ENCODE peak calls at places on chromosomes 6 and 20, in five cellular contexts. O is epithelial cell of esophagus, R is heart left ventricle, P is astrocyte of the spinal cord, H is GM12878. G is an unnamed sample.

GRCh38 chr6:50724381-50725124 is 11.2 kb downstream of the TFAP2D start:
- DNase-seq in R (no peak), O (no peak), H (no peak), P (no peak), G (no peak)

GRCh38 chr20:2451939-2452732 is 18.5 kb downstream of the SNRPB start:
- DNase-seq in P (peak), O (peak), R (peak), H (no peak), G (no peak)

GRCh38 chr6:38143191-38144154 is 323.9 kb downstream of the ZFAND3 start:
- DNase-seq in P (no peak), O (no peak), H (no peak), R (no peak), G (no peak)

GRCh38 chr6:9921366-9921765 is 493.5 kb downstream of the TFAP2A start:
- DNase-seq in O (peak), H (no peak), P (no peak), R (no peak), G (no peak)

GRCh38 chr6:84645563-84646266 is 118.7 kb downstream of the TBX18 start:
- DNase-seq in H (no peak), P (peak), R (no peak), O (peak), G (no peak)

GRCh38 chr6:89706121-89706520 is 67.6 kb upstream of the LYRM2 start:
- DNase-seq in O (no peak), P (no peak), H (no peak), R (no peak), G (no peak)

GRCh38 chr6:78347191-78347916 is 520.0 kb upstream of the IRAK1BP1 start:
- DNase-seq in H (no peak), R (no peak), O (no peak), P (no peak), G (no peak)

GRCh38 chr6:157246048-157246630 is 77.2 kb downstream of the TMEM242 start:
- DNase-seq in R (no peak), H (no peak), P (no peak), O (no peak), G (no peak)

GRCh38 chr6:33297956-33298772 is 578 bp downstream of the RGL2 start:
- DNase-seq in R (peak), P (peak), O (peak), H (no peak), G (peak)

GRCh38 chr6:140858381-140858971 is 1274.2 kb upstream of the GJE1 start:
- DNase-seq in R (no peak), O (peak), P (no peak), H (no peak), G (no peak)

GRCh38 chr6:21831531-21832291 is 238.2 kb downstream of the SOX4 start:
- DNase-seq in P (peak), H (no peak), O (peak), R (no peak), G (no peak)

GRCh38 chr6:27757307-27757706 is 154.9 kb downstream of the OR2B2 start:
- DNase-seq in P (no peak), R (no peak), O (peak), H (no peak), G (peak)

GRCh38 chr6:17276766-17277165 is 4.4 kb upstream of the RBM24 start:
- DNase-seq in O (no peak), P (peak), R (peak), H (no peak), G (no peak)

GRCh38 chr6:132063738-132064137 is 112.6 kb upstream of the CCN2 start:
- DNase-seq in O (peak), R (no peak), P (peak), H (no peak), G (no peak)

GRCh38 chr6:138297761-138298298 is 79.5 kb upstream of the PBOV1 start:
- DNase-seq in H (no peak), R (no peak), P (peak), O (peak), G (no peak)

GRCh38 chr20:60046436-60046835 is 88.2 kb downstream of the CDH26 start:
- DNase-seq in R (no peak), P (no peak), H (no peak), O (no peak), G (no peak)

GRCh38 chr20:63372971-63373885 is 12.1 kb upstream of the CHRNA4 start:
- DNase-seq in R (no peak), H (no peak), P (no peak), O (no peak), G (no peak)

GRCh38 chr6:125931733-125932450 is 24.7 kb upstream of the HINT3 start:
- DNase-seq in R (no peak), O (no peak), P (no peak), H (peak), G (peak)

GRCh38 chr6:135006386-135006914 is 48.2 kb downstream of the HBS1L start:
- DNase-seq in P (no peak), R (no peak), H (no peak), O (peak), G (no peak)

GRCh38 chr6:13486679-13487121 is 700 bp downstream of the GFOD1 start:
- DNase-seq in O (peak), R (peak), H (no peak), P (peak), G (peak)

GRCh38 chr20:62716198-62716940 is 7.7 kb downstream of the NTSR1 start:
- DNase-seq in R (no peak), P (no peak), O (no peak), H (no peak), G (no peak)

GRCh38 chr6:164079275-164079600 is 664.7 kb downstream of the QKI start:
- DNase-seq in H (no peak), O (no peak), P (no peak), R (no peak), G (no peak)

DNA sequence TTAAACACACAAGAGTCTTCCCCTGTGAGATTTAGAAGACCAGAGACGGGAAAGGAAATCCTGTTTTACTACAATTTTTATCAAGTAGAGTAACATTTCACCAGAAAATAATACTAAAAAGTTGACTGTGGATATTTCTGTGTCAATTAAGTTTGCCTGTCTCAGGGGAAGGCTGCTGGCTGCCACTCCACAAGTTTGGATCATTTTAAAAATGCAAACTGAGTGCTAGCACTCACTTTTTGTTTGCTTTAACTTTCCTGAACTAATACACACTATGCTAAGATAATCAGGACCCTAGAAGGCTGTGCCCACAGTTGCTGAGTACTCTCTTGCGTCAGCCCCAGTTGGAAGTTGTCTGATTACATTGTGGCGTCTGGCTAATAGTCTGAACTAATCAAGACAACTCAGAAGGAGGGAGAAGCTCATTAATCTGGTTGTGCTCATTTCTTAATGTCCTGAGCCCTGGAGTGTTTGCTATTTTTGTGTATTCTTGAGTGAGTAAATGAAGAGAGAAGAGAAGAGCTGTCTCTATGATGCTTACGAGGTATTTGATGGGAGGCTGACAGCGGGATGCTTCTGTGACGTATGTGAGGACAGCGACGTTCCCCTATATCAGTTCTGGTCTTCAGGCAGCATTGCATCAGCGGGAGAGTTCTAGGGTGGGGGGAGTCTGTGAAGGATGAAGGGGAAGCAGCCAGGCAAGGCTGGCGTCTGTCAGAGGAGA is 664.2 kb downstream of the QKI start:
- DNase-seq in H (no peak), O (no peak), R (no peak), P (no peak), G (no peak)
- TF ChIP-seq CTCF in H (no peak), O (no peak), R (no peak), P (no peak), G (no peak)

DNA sequence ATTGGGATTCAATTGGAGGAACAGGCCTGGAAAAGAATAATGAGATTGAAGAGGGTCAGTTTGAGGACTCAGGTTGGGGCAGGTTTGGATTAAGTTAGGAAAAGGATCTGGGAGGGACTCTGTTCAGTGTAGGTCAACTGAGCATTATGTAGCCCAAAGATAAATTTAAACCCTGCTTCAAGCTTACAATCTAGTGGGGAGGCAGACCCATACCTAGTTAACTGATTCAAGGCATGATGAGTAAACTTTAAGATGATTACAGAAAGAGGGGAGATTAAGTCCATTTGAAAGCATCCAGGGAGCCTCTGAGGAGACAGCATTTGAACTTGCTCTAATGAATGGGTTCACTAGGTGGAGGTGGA is 11.4 kb upstream of the LTA start:
- DNase-seq in R (no peak), O (no peak), P (no peak), H (no peak), G (no peak)
- H3K4me3 ChIP-seq in R (no peak), O (no peak), P (no peak), H (peak), G (peak)

DNA sequence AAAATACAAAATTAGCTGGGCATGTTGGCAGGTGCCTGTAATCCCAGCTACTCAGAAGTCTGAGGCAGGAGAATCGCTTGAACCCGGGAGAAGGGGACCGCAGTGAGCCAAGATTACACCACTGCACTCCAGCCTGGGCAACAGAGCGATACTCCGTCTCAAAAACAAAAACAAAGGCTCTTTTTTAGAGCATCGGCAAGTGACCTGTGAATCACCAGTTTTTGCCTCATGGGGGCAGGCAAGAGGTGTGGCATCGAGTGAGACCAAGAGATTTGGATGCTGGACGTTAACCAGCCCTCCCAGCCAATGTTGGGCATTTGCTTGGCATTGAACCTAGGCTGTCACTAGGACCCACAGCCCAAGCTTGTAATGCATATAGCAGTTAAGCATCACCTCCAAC is 14.6 kb upstream of the CDK5RAP1 start:
- DNase-seq in O (peak), P (peak), H (no peak), R (peak), G (no peak)
- TF ChIP-seq CTCF in O (peak), P (peak), H (peak), R (peak), G (peak)

DNA sequence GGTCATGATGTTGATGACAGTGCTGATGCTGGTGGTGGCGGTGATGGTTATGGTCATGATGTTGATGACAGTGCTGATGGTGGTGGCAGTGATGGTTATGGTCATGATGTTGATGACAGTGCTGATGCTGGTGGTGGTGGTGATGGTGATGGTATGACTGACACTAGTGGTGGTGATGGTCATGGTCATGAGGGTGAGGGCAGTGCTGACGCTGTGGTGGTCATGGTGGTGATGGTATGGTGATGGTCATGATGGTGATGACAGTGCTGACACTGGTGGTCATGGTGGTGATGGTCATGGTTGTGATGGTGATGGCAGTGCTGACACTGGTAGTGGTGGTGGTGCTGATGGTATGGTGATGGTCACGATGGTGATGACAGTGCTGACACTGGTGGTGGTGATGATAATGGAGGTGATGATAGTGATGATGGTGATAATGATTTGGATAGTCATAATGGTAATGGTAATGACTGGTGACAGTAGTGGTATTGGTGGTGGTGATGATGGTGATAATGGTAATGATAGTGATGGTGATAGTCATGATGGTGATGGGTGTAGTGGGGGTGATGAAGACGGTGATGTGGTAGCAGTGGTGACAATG is 206.2 kb downstream of the CDH4 start:
- DNase-seq in R (no peak), O (no peak), H (no peak), P (no peak), G (no peak)
- H3K4me3 ChIP-seq in R (no peak), O (no peak), H (no peak), P (no peak), G (no peak)

GRCh38 chr6:71851214-71851613 is 35.1 kb upstream of the RIMS1 start:
- DNase-seq in P (no peak), H (no peak), O (no peak), R (no peak), G (no peak)

GRCh38 chr6:71852951-71853350 is 33.4 kb upstream of the RIMS1 start:
- DNase-seq in O (no peak), P (no peak), H (no peak), R (no peak), G (no peak)

DNA sequence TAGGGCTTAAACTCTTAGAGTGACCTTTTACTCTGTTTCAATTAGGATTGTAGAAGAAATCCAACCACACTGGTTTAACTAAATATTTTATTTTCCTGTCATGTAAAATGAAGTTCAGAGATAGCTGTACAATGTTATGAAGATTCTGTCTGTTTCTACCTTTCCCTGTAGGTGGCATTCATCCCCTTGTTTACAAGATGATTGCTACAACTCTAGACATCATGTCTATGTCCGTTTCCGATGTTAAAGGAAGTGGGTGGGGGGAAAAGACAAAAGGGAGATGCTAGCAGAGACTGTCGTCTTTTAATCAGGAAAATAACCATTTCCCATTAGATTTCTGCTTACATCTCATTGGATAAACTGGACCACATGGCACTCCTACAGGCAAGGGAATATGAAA is 30.9 kb upstream of the RIMS1 start:
- DNase-seq in O (peak), R (no peak), P (no peak), H (no peak), G (peak)
- TF ChIP-seq CTCF in O (peak), R (no peak), P (no peak), H (peak), G (peak)

GRCh38 chr6:119345114-119345513 is 4.4 kb downstream of the MAN1A1 start:
- DNase-seq in R (no peak), O (no peak), H (no peak), P (no peak), G (no peak)

GRCh38 chr6:119348308-119349040 is 1.1 kb downstream of the MAN1A1 start:
- DNase-seq in P (peak), H (no peak), O (peak), R (peak), G (peak)

GRCh38 chr6:119347466-119348307 is 1.9 kb downstream of the MAN1A1 start:
- DNase-seq in H (no peak), R (peak), O (no peak), P (no peak), G (peak)

GRCh38 chr6:119346914-119347313 is 2.6 kb downstream of the MAN1A1 start:
- DNase-seq in O (no peak), R (no peak), H (no peak), P (no peak), G (no peak)

DNA sequence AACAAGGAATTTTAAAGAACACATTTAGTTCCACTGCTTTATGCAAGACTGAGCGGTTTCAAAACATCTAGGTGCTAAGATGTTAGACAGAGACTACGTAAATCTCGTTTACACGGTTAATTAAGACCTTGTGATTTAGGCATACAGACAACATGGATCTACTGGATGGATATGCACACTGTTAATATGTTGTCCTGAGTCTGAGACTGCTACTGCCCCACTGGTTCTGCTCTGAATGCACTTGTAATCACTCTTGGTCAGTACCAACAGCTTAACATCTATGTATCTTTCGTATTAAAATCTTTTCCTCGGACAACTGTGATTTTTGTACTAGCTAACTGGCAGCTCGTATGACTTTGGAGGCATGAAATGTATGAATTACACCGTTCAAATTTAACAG is 3.1 kb downstream of the MAN1A1 start:
- DNase-seq in H (no peak), P (no peak), R (no peak), O (no peak), G (no peak)
- H3K4me3 ChIP-seq in H (peak), P (peak), R (peak), O (no peak), G (peak)

GRCh38 chr20:17859616-17860232 is 108.9 kb downstream of the SNX5 start:
- DNase-seq in H (no peak), R (no peak), O (no peak), P (no peak), G (no peak)
- TF ChIP-seq CTCF in H (no peak), R (no peak), O (no peak), P (no peak), G (peak)

DNA sequence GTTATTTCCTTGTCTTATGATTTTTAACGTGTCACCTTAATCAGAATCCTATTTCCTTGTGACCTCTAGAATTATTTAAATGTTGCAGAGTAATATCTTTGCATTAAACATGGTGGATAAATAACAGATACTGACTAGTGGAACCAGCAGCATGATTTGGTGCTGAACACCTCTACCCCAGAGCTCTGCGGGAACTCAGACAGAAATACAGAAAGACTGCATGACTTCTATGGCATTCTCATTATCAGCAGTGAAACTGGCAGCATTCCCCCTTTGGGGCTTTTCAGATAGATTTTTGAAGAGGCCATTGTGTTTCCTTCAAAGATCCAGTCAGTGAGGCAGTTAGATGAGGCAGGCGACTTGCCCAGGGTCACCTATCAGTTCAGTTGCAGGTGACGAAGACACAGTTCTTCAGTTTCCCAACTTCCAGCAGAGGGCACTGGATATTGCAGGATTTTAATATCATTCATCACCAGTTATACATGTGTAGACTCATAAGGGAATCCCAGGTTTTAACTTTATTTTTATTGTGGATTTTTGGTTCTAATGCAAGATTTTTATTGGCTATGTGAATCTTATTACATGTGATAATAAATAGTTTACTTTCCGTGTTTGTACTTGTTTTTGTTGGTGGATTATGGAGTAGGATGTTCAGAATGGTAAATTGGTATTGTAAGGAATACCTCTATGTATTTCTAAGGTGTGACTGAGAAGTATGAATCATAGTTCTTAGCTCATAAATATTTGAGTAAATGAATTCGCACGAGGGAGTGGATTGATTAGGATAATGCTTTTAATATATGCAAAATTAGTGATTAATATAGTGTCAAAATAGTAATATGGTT is 81.3 kb downstream of the AFDN start:
- DNase-seq in H (no peak), P (peak), R (no peak), O (peak), G (no peak)
- H3K4me3 ChIP-seq in H (no peak), P (no peak), R (no peak), O (no peak), G (no peak)